ENCODE peak calls at places on chromosomes 7 and 10, in seven cellular contexts. Q, G, X, W, C, K and L are unnamed samples.

GRCh38 chr7:28732037-28732869 is 225.9 kb downstream of the TRIL start:
- DNase-seq in Q (peak; percentile 55), G (peak; percentile 66), X (peak; percentile 59), W (no peak), C (peak; percentile 28), K (no peak), L (no peak)

GRCh38 chr7:151990567-151990966 is 34.3 kb downstream of the GALNTL5 start:
- DNase-seq in Q (peak; percentile 17), G (peak; percentile 18), X (peak; percentile 67), W (no peak), C (no peak), K (no peak), L (no peak)

GRCh38 chr10:75528392-75528791 is 97.0 kb downstream of the LRMDA start:
- DNase-seq in Q (no peak), G (no peak), X (no peak), W (no peak), C (no peak), K (no peak), L (no peak)

GRCh38 chr7:1455241-1455939 is 3.9 kb downstream of the MICALL2 start:
- DNase-seq in Q (no peak), G (no peak), X (no peak), W (peak; percentile 56), C (peak; percentile 99), K (no peak), L (no peak)

GRCh38 chr7:54802841-54803240 is 43.8 kb upstream of the SEC61G start:
- DNase-seq in Q (peak; percentile 63), G (no peak), X (no peak), W (no peak), C (no peak), K (no peak), L (no peak)

GRCh38 chr7:617614-618538 is 98.2 kb upstream of the PDGFA start:
- DNase-seq in Q (no peak), G (no peak), X (no peak), W (no peak), C (no peak), K (no peak), L (no peak)

GRCh38 chr10:116080553-116080952 is 192.5 kb downstream of the GFRA1 start:
- DNase-seq in Q (peak; percentile 35), G (no peak), X (peak; percentile 98), W (peak; percentile 70), C (no peak), K (no peak), L (no peak)

GRCh38 chr10:86390337-86391120 is 23.9 kb upstream of the GRID1 start:
- DNase-seq in Q (no peak), G (no peak), X (no peak), W (no peak), C (peak; percentile 31), K (peak; percentile 34), L (no peak)

GRCh38 chr7:3760696-3761095 is 459.6 kb downstream of the SDK1 start:
- DNase-seq in Q (peak; percentile 16), G (no peak), X (no peak), W (no peak), C (no peak), K (no peak), L (no peak)

GRCh38 chr10:44295619-44296222 is 89.2 kb downstream of the CXCL12 start:
- DNase-seq in Q (peak; percentile 17), G (no peak), X (no peak), W (no peak), C (no peak), K (no peak), L (no peak)

GRCh38 chr10:110919349-110919931 is at the start of gene SHOC2:
- DNase-seq in Q (no peak), G (no peak), X (no peak), W (peak; percentile 100), C (peak; percentile 51), K (peak; percentile 80), L (no peak)

GRCh38 chr10:3825244-3825643 is 40.2 kb upstream of the KLF6 start:
- DNase-seq in Q (peak; percentile 74), G (peak; percentile 82), X (peak; percentile 98), W (no peak), C (peak; percentile 97), K (no peak), L (no peak)

GRCh38 chr7:106865130-106866115 is at the start of gene PIK3CG:
- DNase-seq in Q (no peak), G (peak; percentile 31), X (no peak), W (no peak), C (no peak), K (no peak), L (no peak)

GRCh38 chr10:84026821-84027257 is 112.5 kb upstream of the GHITM start:
- DNase-seq in Q (peak; percentile 1), G (peak; percentile 8), X (peak; percentile 57), W (peak; percentile 45), C (no peak), K (peak; percentile 68), L (peak; percentile 52)
- H2BK120ac ChIP-seq in Q (no peak overlapping the region), G (no peak overlapping the region), X (no peak overlapping the region), W (no peak overlapping the region), C (no peak overlapping the region), K (no peak overlapping the region), L (no peak overlapping the region)

GRCh38 chr7:36758879-36759278 is 34.6 kb upstream of the AOAH start:
- DNase-seq in Q (no peak), G (no peak), X (no peak), W (no peak), C (no peak), K (no peak), L (no peak)

GRCh38 chr7:36752026-36752735 is 27.9 kb upstream of the AOAH start:
- DNase-seq in Q (no peak), G (no peak), X (no peak), W (no peak), C (no peak), K (no peak), L (no peak)

GRCh38 chr7:36760856-36761762 is 36.8 kb upstream of the AOAH start:
- DNase-seq in Q (no peak), G (no peak), X (no peak), W (no peak), C (no peak), K (no peak), L (no peak)

DNA sequence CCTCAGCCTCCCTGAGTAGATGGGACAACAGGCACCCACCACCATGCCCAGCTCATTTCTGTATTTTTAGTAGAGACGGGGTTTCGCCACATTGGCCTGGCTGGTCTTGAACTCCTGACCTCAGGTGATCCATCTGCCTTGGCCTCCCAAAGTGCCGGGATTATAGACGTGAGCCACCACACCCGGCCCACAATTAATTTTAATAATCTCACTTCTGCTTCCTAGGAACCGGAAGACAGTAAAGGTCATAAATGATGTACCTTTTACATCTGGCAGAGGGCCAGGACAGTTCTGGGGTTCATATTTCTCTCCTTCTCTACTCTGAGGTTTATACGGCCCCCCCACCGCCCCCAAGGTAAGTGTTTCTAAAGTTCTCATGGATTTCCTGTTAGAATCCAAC is 31.2 kb upstream of the AOAH start:
- DNase-seq in Q (no peak), G (no peak), X (no peak), W (no peak), C (no peak), K (no peak), L (no peak)
- H2BK120ac ChIP-seq in Q (no peak overlapping the region), G (no peak overlapping the region), X (no peak overlapping the region), W (no peak overlapping the region), C (no peak overlapping the region), K (no peak overlapping the region), L (no peak overlapping the region)

DNA sequence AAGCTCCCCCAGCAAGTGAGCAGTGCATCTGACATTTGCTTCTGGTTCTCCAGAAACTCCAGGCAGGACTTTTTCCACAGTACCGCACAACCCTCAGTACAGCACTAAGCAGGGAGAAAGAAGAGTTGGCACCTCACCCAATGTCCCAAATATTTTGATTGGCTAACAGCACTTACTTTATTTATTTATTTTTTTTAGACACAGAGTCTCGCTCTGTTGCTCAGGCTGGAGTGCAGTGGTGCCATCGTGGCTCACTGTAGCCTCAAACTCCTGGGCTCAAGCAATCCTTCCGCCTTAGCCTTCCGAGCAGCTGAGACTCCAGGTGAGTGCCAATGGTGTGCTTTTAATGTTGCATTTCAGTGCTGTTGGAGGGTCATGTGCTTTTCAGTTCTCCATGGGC is 200.3 kb upstream of the ZMIZ1 start:
- DNase-seq in Q (no peak), G (no peak), X (no peak), W (no peak), C (no peak), K (no peak), L (no peak)
- H2BK120ac ChIP-seq in Q (no peak overlapping the region), G (no peak overlapping the region), X (no peak overlapping the region), W (no peak overlapping the region), C (no peak overlapping the region), K (no peak overlapping the region), L (no peak overlapping the region)

DNA sequence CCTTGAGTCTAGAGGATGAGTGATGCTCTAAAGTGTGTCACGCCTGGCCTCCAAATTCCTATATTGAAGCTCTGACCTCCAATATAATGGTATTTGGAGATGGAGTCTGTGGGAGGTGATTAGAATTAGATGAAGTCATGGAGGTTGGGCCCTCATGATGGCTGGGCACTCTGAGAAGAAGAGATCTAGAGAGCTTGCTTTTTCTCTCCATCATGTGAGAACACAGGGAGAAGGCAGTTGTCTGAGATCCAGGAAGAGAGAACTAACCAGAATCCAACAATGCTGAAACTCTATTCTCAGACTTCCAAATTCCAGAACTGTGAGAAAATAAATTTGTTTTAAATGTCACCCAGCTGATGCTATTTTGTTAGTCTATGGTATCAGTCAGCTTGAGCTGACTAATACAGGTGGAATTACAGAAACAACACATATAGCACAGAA is 15.1 kb downstream of the RNF216 start:
- DNase-seq in Q (peak; percentile 81), G (peak; percentile 50), X (no peak), W (no peak), C (no peak), K (no peak), L (no peak)
- H2BK120ac ChIP-seq in Q (peak overlapping the region; percentile 21), G (no peak overlapping the region), X (no peak overlapping the region), W (no peak overlapping the region), C (no peak overlapping the region), K (no peak overlapping the region), L (no peak overlapping the region)

DNA sequence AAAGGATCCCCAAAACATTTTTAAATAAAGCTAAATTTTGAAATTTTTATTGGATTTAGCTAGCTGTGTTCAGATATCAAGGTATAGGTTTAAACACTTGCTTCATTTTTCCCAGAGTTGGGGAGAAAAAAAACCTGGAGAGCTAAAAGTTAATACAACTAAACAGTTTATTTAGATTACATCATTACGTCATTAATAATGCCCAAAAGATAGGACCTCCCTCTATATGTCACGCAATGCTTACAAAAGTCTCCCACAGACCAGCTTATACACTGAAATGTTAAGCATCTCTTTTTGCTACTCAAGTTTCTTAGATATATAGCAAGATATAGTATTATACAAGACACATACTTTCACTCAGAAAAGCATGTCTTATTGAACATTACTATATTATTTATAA is 160.0 kb upstream of the SEMA3E start:
- DNase-seq in Q (no peak), G (no peak), X (no peak), W (no peak), C (no peak), K (no peak), L (no peak)
- H2BK120ac ChIP-seq in Q (no peak overlapping the region), G (no peak overlapping the region), X (no peak overlapping the region), W (no peak overlapping the region), C (no peak overlapping the region), K (no peak overlapping the region), L (no peak overlapping the region)

DNA sequence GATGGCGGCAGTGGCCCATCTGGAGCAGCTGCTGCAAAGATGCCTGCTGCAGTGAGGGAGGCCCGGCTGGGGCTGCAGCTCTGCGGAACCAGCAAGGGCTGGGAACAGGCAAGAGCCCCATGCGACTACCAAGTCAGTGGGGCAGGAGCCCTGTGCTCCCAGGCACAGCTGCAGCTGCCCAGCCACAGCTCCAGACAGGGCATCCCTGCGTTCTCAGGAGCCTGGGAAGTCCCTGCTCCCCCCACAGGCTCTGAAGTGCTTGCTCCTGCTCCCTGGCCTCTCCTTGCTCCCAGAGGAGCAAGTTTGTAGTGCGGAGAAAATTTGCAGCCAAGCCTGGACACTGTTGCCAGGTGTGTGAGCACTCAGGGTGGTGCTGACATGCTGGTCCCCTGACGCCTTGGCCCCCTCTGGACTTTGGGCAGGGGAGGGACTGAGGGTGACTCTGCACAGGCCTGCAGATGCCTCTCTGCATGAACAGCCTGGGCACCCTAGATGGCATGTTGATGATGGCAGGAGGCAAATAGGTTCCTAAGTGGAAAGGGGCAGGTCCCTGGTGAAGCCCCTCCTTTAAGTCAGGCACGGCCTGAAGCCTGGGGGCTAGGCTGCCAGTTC is 105.6 kb downstream of the LYZL1 start:
- DNase-seq in Q (no peak), G (no peak), X (no peak), W (peak; percentile 54), C (no peak), K (no peak), L (no peak)
- H2BK120ac ChIP-seq in Q (no peak overlapping the region), G (no peak overlapping the region), X (no peak overlapping the region), W (no peak overlapping the region), C (no peak overlapping the region), K (no peak overlapping the region), L (no peak overlapping the region)